ENCODE peak calls at places on chromosomes 13 and 19, in four cellular contexts. V is body of pancreas, R is ovary, S is transverse colon. D is an unnamed sample. For H3K4me1, the result is how much of the 10 kb centered on the place peaks cover.

GRCh38 chr19:12788682-12789097 is 2.6 kb upstream of the JUNB start:
- DNase-seq in R (peak), S (peak), V (peak), D (peak)

GRCh38 chr13:114087430-114087829 is 45.0 kb downstream of the RASA3 start:
- DNase-seq in R (peak), S (no peak), V (peak), D (no peak)

GRCh38 chr13:109720758-109721184 is 65.6 kb downstream of the IRS2 start:
- DNase-seq in V (no peak), S (no peak), R (no peak), D (no peak)

GRCh38 chr19:21604941-21605548 is 99.6 kb downstream of the ZNF429 start:
- DNase-seq in V (no peak), S (no peak), R (no peak), D (peak)

GRCh38 chr19:35351441-35352176 is 3.9 kb downstream of the FFAR1 start:
- DNase-seq in V (no peak), R (peak), S (no peak), D (no peak)

GRCh38 chr19:2035590-2035991 is 15.5 kb downstream of the MKNK2 start:
- DNase-seq in V (no peak), S (no peak), R (peak), D (no peak)

GRCh38 chr13:114067381-114067885 is 65.0 kb downstream of the RASA3 start:
- DNase-seq in S (no peak), V (no peak), R (no peak), D (no peak)

GRCh38 chr19:6412111-6412999 is 12.3 kb downstream of the KHSRP start:
- DNase-seq in V (peak), S (peak), R (peak), D (peak)

GRCh38 chr19:35843676-35844481 is 8.4 kb downstream of the NPHS1 start:
- DNase-seq in S (peak), R (no peak), V (peak), D (no peak)

GRCh38 chr13:45055198-45055901 is 65.0 kb upstream of the GTF2F2 start:
- DNase-seq in R (peak), S (peak), V (no peak), D (no peak)

GRCh38 chr19:45474941-45475516 is 7.2 kb downstream of the FOSB start:
- DNase-seq in R (peak), S (no peak), V (no peak), D (no peak)

GRCh38 chr13:29754486-29754806 is 96.0 kb downstream of the UBL3 start:
- DNase-seq in R (no peak), S (no peak), V (no peak), D (no peak)

GRCh38 chr13:95784161-95784880 is 107.4 kb downstream of the DNAJC3 start:
- DNase-seq in R (no peak), S (no peak), V (no peak), D (no peak)

DNA sequence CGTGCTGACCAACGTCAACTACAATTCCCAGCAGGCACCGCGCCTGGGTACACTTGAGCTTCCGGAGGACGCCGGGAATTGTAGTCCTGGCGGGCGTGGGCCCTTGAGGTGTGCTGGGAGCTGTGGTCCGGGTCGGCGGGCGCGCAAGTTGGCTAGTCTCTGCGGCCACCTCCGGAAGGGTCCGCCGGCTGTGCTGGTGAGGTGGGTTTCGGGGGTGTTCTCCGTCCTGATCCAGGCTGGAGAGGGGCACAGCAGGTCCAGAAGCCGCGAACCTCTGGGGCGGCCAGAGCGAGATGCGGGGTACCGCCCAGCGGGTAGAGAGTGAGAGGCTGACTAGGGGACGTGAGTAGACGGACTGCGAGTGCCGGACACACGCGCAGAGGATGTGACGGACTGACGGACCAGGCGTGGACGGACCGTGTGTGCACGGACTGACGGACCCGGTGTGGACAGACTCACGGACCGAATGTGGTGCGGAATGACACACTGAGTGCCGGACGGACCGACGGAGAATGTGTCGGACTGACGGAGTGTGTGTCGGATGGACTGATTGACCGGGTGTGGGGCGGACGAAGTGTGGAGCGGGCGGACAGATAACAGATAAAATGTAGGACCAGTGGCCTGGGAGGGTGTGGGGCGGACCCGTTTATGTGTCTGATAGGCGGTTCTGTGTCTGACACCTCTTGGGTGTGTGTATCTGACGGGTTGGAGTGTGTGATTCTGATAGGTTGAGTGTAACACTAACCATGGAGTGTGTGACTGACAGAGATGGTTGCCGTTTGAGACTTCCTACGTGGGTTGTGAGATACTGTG is at the start of gene ZSCAN22:
- DNase-seq in R (peak), S (peak), V (peak), D (peak)
- TF ChIP-seq POLR2A in R (peak), S (peak), V (peak), D (peak)

GRCh38 chr13:51731759-51732158 is 72.2 kb downstream of the DHRS12 start:
- DNase-seq in V (no peak), S (no peak), R (no peak), D (no peak)
- TF ChIP-seq CTCF in V (peak), S (peak), R (peak), D (no peak)

GRCh38 chr13:79776538-79776937 is 295.6 kb downstream of the NDFIP2 start:
- DNase-seq in R (no peak), S (peak), V (no peak), D (no peak)
- H3K4me1 ChIP-seq in R (under half), S (under half), V (under half), D (under half)

GRCh38 chr19:48121909-48122371 is 11.3 kb upstream of the PLA2G4C start:
- DNase-seq in S (no peak), V (no peak), R (no peak), D (peak)
- TF ChIP-seq POLR2A in S (no peak), V (no peak), R (no peak), D (no peak)

GRCh38 chr13:35771898-35772297 is 295.4 kb upstream of the MAB21L1 start:
- DNase-seq in R (no peak), S (no peak), V (no peak), D (no peak)
- TF ChIP-seq CTCF in R (no peak), S (no peak), V (no peak), D (no peak)

GRCh38 chr13:26587251-26587650 is 29.8 kb downstream of the WASF3 start:
- DNase-seq in R (no peak), V (no peak), S (no peak), D (no peak)
- H3K4me1 ChIP-seq in R (under half), V (under half), S (under half), D (under half)

DNA sequence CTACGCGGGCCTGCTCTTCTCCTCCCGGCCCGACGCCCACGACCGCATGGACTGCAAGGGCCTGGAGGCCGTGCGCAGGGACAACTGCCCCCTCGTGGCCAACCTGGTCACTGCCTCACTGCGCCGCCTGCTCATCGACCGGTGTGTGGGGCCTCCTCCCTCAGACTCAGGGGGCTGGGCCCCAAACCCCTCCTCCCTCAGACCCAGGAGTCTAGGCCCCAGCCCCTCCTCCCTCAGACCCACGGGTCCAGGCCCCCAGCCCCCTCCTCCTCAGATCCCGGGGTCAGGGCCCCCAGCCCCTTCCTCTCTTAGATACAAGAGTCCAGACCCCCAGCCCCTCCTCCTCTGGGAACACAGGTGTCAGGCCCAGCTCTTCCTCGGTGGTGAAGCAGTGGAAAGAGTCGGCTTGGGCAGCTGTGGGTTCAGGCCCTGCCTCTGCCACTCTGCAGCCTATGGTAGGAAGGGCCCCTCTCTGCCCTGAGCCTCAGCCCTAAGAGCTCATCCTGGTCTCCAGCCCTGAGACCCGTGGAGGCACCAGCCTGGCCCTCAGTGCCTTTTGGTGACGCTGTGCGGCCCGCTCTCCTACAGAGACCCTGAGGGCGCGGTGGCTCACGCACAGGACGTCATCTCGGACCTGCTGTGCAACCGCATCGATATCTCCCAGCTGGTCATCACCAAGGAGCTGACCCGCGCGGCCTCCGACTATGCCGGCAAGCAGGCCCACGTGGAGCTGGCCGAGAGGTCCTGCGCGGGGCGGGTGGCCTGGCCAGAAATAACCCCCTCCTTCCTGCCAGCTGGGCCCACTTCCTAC is 3.7 kb upstream of the SPIB start:
- DNase-seq in R (peak), V (peak), S (peak), D (peak)
- TF ChIP-seq POLR2A in R (no peak), V (no peak), S (no peak), D (no peak)

GRCh38 chr13:39349391-39349790 is 253.6 kb downstream of the LHFPL6 start:
- DNase-seq in S (no peak), V (no peak), R (no peak), D (no peak)
- TF ChIP-seq CTCF in S (no peak), V (no peak), R (no peak), D (no peak)

DNA sequence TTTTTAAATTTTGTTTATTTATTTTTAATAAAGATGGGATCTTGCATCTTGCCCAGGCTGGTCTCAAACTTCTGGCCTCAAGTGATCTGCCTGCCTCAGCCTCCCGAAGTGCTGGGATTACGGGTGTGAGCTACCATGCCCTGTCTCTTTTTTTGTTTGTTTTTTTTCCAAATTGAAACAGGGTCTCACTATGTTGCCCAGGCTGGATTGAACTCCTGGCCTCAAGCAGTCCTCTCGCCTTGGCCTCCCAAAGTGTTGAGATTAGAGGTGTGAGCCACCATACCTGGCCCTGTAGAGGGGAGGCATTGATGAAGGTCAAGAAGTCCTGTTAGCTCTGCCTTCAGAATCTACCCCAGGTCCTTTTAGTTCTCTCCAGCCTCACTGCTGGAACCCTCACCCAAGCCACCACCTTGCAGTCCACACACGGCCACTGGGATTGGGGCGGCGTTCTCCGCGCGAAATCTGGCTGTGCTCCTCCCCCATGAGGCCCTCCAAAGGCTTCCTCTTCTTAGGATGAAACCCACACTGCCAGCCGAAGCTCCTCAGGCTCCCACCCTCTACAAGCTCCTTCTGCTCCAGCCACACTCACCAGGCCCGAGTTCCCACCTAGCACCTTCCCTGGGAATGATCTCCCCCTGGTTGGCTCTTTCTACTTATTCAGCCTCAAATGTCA is 34.9 kb downstream of the ACTN4 start:
- DNase-seq in S (no peak), V (no peak), R (no peak), D (no peak)
- H3K4me1 ChIP-seq in S (half or more), V (half or more), R (under half), D (under half)

GRCh38 chr13:20856650-20857049 is 45.9 kb downstream of the XPO4 start:
- DNase-seq in V (no peak), R (no peak), S (no peak), D (no peak)

DNA sequence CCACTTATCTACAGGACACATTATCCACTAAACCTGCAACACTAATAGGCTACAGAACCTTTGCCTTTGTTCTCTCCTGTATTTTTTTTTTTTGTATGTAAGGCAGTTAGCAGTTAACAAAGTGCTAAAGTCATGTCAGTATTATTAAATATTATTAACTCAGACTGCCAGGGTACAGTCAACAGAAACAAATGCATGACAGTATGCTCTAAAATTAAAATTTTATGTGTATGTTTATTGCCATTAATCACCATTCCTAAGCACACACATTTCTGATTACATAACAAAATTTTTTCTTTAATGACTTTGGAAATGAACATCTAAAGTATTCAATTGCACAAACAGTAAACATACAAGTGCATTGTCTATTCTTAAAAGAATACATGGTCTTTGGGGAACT is 41.7 kb downstream of the XPO4 start:
- DNase-seq in S (no peak), V (no peak), R (no peak), D (no peak)
- TF ChIP-seq POLR2A in S (no peak), V (no peak), R (no peak), D (no peak)